ENCODE peak calls at places on chromosomes 6 and 20, in ten cellular contexts. A, Q, M, E, I, O, T, B, J and N are unnamed samples.

GRCh38 chr6:145559836-145560235 is 175.5 kb downstream of the EPM2A start:
- DNase-seq in M (no peak), A (no peak), J (no peak), T (no peak), I (no peak), E (no peak), Q (no peak), O (peak), B (no peak), N (no peak)

GRCh38 chr20:44295995-44296394 is 15.0 kb downstream of the FITM2 start:
- DNase-seq in I (no peak), B (no peak), J (no peak), O (no peak), Q (no peak), A (no peak), E (no peak), T (peak), M (no peak), N (no peak)

GRCh38 chr6:123402052-123402451 is 234.7 kb downstream of the TRDN start:
- DNase-seq in E (no peak), O (no peak), I (no peak), M (no peak), A (no peak), B (no peak), Q (no peak), J (peak), T (no peak), N (no peak)

GRCh38 chr6:104957301-104958177 is 632 bp downstream of the LIN28B start:
- DNase-seq in O (no peak), J (no peak), A (no peak), Q (no peak), M (peak), E (no peak), I (peak), B (no peak), T (no peak), N (no peak)

GRCh38 chr20:50005378-50006020 is 22.7 kb downstream of the SNAI1 start:
- DNase-seq in T (no peak), O (no peak), E (no peak), J (no peak), M (no peak), A (no peak), Q (no peak), I (no peak), B (no peak), N (no peak)

GRCh38 chr20:23257106-23257761 is 93.4 kb upstream of the NXT1 start:
- DNase-seq in Q (no peak), E (no peak), A (peak), T (no peak), M (no peak), J (no peak), O (peak), B (no peak), I (no peak), N (no peak)

GRCh38 chr6:166402582-166403277 is 20.0 kb upstream of the MPC1 start:
- DNase-seq in O (peak), I (no peak), A (peak), Q (peak), E (peak), B (no peak), J (no peak), M (no peak), T (no peak), N (no peak)

GRCh38 chr20:50471231-50471630 is 39.0 kb upstream of the PTPN1 start:
- DNase-seq in T (no peak), I (no peak), J (no peak), Q (no peak), M (no peak), O (no peak), E (no peak), B (no peak), A (no peak), N (no peak)

GRCh38 chr6:72724545-72724944 is 102.7 kb downstream of the KCNQ5 start:
- DNase-seq in Q (no peak), J (no peak), M (no peak), T (no peak), E (peak), B (peak), A (peak), O (no peak), I (no peak), N (no peak)

GRCh38 chr6:134347916-134348805 is 30.2 kb upstream of the SGK1 start:
- DNase-seq in J (no peak), O (peak), T (no peak), B (no peak), I (no peak), M (no peak), E (peak), A (peak), Q (no peak), N (no peak)

DNA sequence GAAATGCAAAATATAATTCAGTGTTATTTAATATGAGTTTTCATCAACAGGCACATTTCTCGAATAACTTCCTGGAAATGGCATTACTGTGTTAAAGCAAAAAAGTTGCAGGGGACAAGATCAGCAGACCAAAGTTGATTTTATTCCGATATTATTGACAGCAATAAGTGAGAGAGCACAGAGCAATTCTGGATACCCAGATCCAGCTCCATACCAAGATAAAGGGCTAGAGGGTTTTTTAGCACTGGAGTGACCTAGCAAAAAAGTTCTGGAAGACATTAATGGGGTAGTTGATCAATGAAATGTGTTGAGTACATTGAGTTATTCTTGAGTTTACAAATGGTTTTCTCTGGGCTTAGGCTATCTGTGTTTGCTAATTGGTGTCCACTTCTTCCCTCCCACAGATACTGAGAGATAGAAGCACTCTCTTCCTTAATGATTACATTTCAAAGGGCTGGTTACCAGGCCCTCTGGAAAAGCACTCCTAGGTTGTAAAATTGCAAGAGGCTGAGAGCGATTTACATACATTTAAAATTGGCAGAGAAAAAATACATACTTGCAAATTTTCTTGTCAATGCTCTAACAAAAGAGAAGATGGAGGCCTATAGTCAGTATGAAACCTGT is 47.0 kb upstream of the MANEA start:
- DNase-seq in E (no peak), T (no peak), O (no peak), I (no peak), Q (no peak), J (no peak), B (no peak), M (no peak), A (no peak), N (no peak)
- H3K27ac ChIP-seq in E (no peak), T (no peak), O (no peak), I (no peak), Q (no peak), J (no peak), B (no peak), M (no peak), A (no peak), N (no peak)

GRCh38 chr6:3822747-3823445 is 26.3 kb upstream of the FAM50B start:
- DNase-seq in E (peak), I (no peak), A (peak), B (no peak), O (peak), T (no peak), Q (no peak), M (no peak), J (no peak), N (no peak)

GRCh38 chr6:3829285-3829684 is 19.9 kb upstream of the FAM50B start:
- DNase-seq in B (no peak), M (no peak), I (no peak), Q (no peak), A (peak), J (no peak), T (no peak), E (no peak), O (no peak), N (no peak)

GRCh38 chr6:3825331-3825831 is 23.8 kb upstream of the FAM50B start:
- DNase-seq in M (peak), I (peak), J (no peak), B (no peak), O (peak), T (no peak), E (no peak), Q (no peak), A (peak), N (no peak)

GRCh38 chr6:3823671-3824070 is 25.5 kb upstream of the FAM50B start:
- DNase-seq in I (no peak), E (no peak), M (no peak), J (no peak), T (no peak), A (no peak), B (no peak), Q (no peak), O (no peak), N (no peak)

GRCh38 chr6:3825851-3826581 is 23.2 kb upstream of the FAM50B start:
- DNase-seq in E (peak), A (peak), M (no peak), T (peak), O (peak), Q (peak), B (no peak), J (no peak), I (no peak), N (peak)
- H3K4me3 ChIP-seq in E (peak), A (no peak), M (no peak), T (no peak), O (no peak), Q (no peak), B (no peak), J (no peak), I (no peak), N (no peak)

DNA sequence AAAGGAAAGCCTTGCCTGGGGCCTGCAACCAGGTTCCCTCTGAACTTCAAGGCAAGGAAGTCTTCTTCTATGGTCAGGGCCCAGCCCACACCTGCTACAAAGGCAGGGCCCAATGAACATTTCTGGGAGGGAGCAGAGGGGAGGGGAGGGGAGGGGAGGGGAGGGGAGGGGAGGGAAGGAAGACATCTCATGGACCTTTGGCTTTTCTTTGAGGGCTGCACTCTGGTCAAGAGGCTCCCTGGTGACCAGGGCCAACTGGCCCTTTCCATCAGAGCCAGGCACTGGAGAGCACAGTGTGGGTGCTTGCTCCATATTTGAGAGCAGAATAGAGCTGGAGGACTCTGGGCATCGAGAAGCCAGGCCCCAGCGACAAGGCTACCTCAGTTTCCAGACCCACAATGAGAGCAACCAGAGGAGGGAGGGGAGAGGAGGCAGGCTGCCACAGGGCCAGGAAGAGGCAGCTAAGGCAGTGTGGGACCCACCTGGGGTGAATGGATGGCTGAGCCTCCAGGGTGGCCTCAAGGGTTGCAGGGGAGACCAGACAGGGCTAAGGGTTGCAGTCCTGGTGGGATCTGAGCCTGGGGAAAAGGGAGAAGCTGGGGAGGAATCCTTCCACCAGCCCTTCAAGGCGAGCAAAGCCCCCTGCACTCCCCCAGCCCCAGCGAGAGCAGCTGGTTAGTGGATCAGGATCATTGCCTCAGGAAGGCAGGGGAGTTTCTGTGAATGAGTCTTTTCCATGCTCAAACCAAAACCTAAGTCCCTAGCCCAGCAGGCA is 84.8 kb downstream of the MRPL14 start:
- DNase-seq in Q (no peak), B (no peak), A (no peak), J (no peak), I (no peak), E (no peak), O (no peak), T (no peak), M (no peak), N (peak)
- H3K9ac ChIP-seq in Q (peak), B (no peak), A (no peak), J (no peak), I (peak), E (peak), O (peak), T (no peak), M (no peak), N (no peak)

GRCh38 chr6:52299598-52300144 is 15.1 kb upstream of the MCM3 start:
- DNase-seq in A (no peak), O (no peak), J (no peak), T (no peak), E (no peak), B (no peak), Q (no peak), I (peak), M (no peak), N (no peak)
- H3K27ac ChIP-seq in A (no peak), O (no peak), J (no peak), T (no peak), E (no peak), B (no peak), Q (no peak), I (no peak), M (no peak), N (no peak)

GRCh38 chr6:854405-855073 is 161.6 kb upstream of the EXOC2 start:
- DNase-seq in M (no peak), Q (no peak), J (no peak), I (no peak), A (no peak), O (no peak), E (no peak), T (no peak), B (no peak), N (no peak)
- H3K4me3 ChIP-seq in M (no peak), Q (no peak), J (no peak), I (no peak), A (peak), O (no peak), E (no peak), T (no peak), B (no peak), N (no peak)